ENCODE peak calls at places on chromosomes 3 and 15, in nine cellular contexts. W, L, B, K, Z, D, T, P and V are unnamed samples. For H3K79me2, the result is how much of the 10 kb centered on the place peaks cover.

GRCh38 chr15:80834906-80835305 is 55.7 kb downstream of the CEMIP start:
- DNase-seq in W (no peak), L (no peak), Z (no peak), K (no peak), P (no peak), B (no peak), D (no peak), T (no peak), V (no peak)

GRCh38 chr3:101675709-101676218 is 1.2 kb downstream of the ZBTB11 start:
- DNase-seq in P (peak), T (no peak), K (no peak), B (no peak), W (peak), L (no peak), Z (no peak), D (no peak), V (no peak)

GRCh38 chr3:111936191-111936841 is 42.5 kb upstream of the ABHD10 start:
- DNase-seq in K (peak), Z (peak), D (no peak), T (peak), L (no peak), B (no peak), P (peak), W (no peak), V (no peak)

GRCh38 chr3:179196098-179196497 is 47.9 kb downstream of the PIK3CA start:
- DNase-seq in L (no peak), P (peak), T (no peak), K (peak), W (peak), B (no peak), Z (no peak), D (no peak), V (peak)

GRCh38 chr3:37668431-37668830 is 193.2 kb upstream of the CTDSPL start:
- DNase-seq in B (no peak), Z (no peak), T (no peak), D (no peak), L (no peak), P (no peak), W (no peak), K (peak), V (no peak)

GRCh38 chr3:52455283-52456168 is at the start of gene NISCH:
- DNase-seq in Z (no peak), B (peak), L (peak), P (peak), W (peak), D (peak), K (peak), T (peak), V (peak)

GRCh38 chr3:71875461-71875947 is 90.6 kb upstream of the PROK2 start:
- DNase-seq in P (peak), W (peak), T (peak), B (peak), L (peak), K (peak), D (peak), Z (no peak), V (peak)

GRCh38 chr3:126338796-126339241 is 18.4 kb downstream of the KLF15 start:
- DNase-seq in Z (no peak), P (no peak), T (no peak), K (no peak), W (no peak), D (no peak), L (no peak), B (no peak), V (no peak)

GRCh38 chr15:99103279-99103678 is 1.6 kb upstream of the SYNM start:
- DNase-seq in D (no peak), K (no peak), B (no peak), W (no peak), Z (no peak), L (no peak), P (no peak), T (no peak), V (no peak)

GRCh38 chr15:68318008-68318835 is 40.7 kb downstream of the FEM1B start:
- DNase-seq in K (no peak), D (no peak), L (no peak), Z (no peak), P (no peak), B (no peak), T (no peak), W (no peak), V (no peak)

GRCh38 chr15:99707481-99708270 is 25.6 kb downstream of the LYSMD4 start:
- DNase-seq in D (no peak), W (no peak), T (no peak), Z (no peak), K (peak), B (no peak), L (no peak), P (peak), V (no peak)

GRCh38 chr3:158267015-158267414 is 157.1 kb downstream of the RSRC1 start:
- DNase-seq in D (no peak), L (no peak), P (no peak), Z (no peak), T (no peak), K (no peak), W (no peak), B (no peak), V (no peak)

GRCh38 chr3:194270627-194271458 is 80.3 kb downstream of the CPN2 start:
- DNase-seq in D (peak), P (no peak), K (peak), L (peak), T (peak), Z (peak), B (peak), W (no peak), V (no peak)

GRCh38 chr3:71726106-71726505 is 904 bp upstream of the EIF4E3 start:
- DNase-seq in K (no peak), W (peak), D (no peak), B (no peak), L (no peak), T (no peak), P (no peak), Z (no peak), V (no peak)

GRCh38 chr3:136787226-136787793 is 31.6 kb upstream of the SLC35G2 start:
- DNase-seq in K (peak), D (peak), P (no peak), Z (no peak), B (no peak), T (no peak), W (peak), L (no peak), V (no peak)

GRCh38 chr15:52114256-52114655 is 1.7 kb upstream of the BCL2L10 start:
- DNase-seq in Z (no peak), W (no peak), B (no peak), T (no peak), P (no peak), D (no peak), K (no peak), L (no peak), V (no peak)

GRCh38 chr3:120673116-120673515 is 8.9 kb downstream of the HGD start:
- DNase-seq in D (no peak), B (no peak), P (no peak), W (no peak), K (no peak), T (no peak), Z (no peak), L (no peak), V (no peak)

GRCh38 chr3:124905093-124905492 is 17.9 kb upstream of the ITGB5 start:
- DNase-seq in W (no peak), D (no peak), T (no peak), L (no peak), P (no peak), B (no peak), Z (no peak), K (no peak), V (no peak)

GRCh38 chr15:32029409-32029861 is 880 bp upstream of the CHRNA7 start:
- DNase-seq in D (no peak), P (no peak), T (no peak), L (peak), Z (no peak), K (no peak), W (no peak), B (peak), V (no peak)

GRCh38 chr3:187063286-187064081 is 75.8 kb downstream of the RPL39L start:
- DNase-seq in D (peak), T (no peak), Z (peak), P (peak), W (no peak), K (peak), B (peak), L (no peak), V (no peak)

GRCh38 chr3:196422976-196423781 is 9.0 kb downstream of the UBXN7 start:
- DNase-seq in L (no peak), P (no peak), K (peak), Z (no peak), D (no peak), B (no peak), T (no peak), W (no peak), V (no peak)

GRCh38 chr3:194632983-194633348 is 253 bp downstream of the TMEM44 start:
- DNase-seq in B (peak), Z (no peak), W (no peak), L (no peak), K (peak), T (no peak), D (no peak), P (no peak), V (no peak)

GRCh38 chr3:186413615-186414415 is 51.8 kb upstream of the DGKG start:
- DNase-seq in L (peak), W (no peak), B (peak), D (no peak), P (peak), K (peak), T (no peak), Z (peak), V (peak)

GRCh38 chr15:65326844-65327243 is 22.4 kb downstream of the RNU5B-1 start:
- DNase-seq in W (no peak), Z (no peak), P (no peak), L (no peak), D (no peak), B (no peak), K (no peak), T (no peak), V (no peak)

GRCh38 chr15:89649716-89650115 is 5.6 kb downstream of the KIF7 start:
- DNase-seq in Z (no peak), K (no peak), P (no peak), D (no peak), W (no peak), T (no peak), B (no peak), L (no peak), V (no peak)

GRCh38 chr15:101617390-101617965 is 34.7 kb downstream of the TM2D3 start:
- DNase-seq in T (no peak), P (no peak), L (no peak), W (no peak), Z (no peak), B (no peak), D (no peak), K (no peak), V (no peak)

DNA sequence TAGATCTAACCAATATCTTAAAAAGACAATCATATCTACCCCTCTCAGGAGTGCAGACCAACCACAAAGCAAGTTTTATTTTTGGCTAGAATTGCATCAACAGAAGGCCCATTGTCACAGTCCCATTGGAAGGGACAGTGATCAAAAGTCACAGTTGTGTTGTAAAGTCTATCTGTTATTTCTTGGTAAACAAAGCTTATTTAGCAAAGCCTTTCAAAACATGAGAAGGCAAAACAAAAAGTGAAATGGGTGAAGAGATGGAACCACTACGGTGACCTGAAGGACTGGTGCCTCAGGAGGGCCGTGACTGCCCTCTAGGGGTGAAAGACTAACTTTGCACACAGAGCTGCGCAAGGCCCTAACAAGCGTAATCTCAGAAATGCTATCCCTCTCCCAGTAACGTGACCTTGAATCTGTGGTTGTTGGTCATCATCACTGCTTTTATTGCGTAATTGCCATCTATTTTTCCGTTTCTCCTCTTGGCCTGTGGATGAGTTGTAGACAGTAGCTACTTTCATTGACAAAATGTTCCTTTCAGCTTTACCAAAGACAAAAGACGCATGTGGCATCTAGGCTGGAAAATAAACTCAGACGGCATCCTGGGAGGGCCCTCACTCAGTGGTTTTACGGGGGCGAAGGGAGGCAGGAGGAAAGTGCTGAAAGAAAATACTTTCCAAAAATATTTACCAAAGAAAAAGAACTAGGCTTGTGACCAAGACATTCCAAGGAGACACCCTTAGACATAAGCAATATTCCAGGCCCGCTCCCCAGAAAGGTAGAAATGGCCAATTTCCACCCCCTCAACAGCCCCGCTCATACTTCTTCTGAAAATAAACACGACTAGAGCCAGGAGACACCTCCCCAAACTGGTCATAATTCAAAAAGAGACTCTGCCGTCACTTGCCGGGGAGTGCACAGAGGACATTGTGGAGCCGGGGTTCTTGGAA is 79.4 kb downstream of the FRMD4B start:
- DNase-seq in T (peak), W (peak), Z (peak), P (peak), K (peak), B (peak), D (peak), L (peak), V (no peak)
- H3K79me2 ChIP-seq in T (under half), W (under half), Z (under half), P (under half), K (under half), B (under half), D (under half), L (under half), V (under half)

GRCh38 chr15:57949374-57949938 is 116.1 kb downstream of the ALDH1A2 start:
- DNase-seq in L (no peak), P (no peak), T (no peak), W (no peak), Z (no peak), K (no peak), B (no peak), D (no peak), V (no peak)
- H3K79me2 ChIP-seq in L (under half), P (under half), T (under half), W (under half), Z (under half), K (under half), B (under half), D (under half), V (under half)

GRCh38 chr3:184563569-184563925 is 2.0 kb downstream of the EPHB3 start:
- DNase-seq in L (no peak), Z (no peak), B (peak), W (no peak), P (peak), T (no peak), D (no peak), K (no peak), V (no peak)

GRCh38 chr3:184561329-184562145 is at the start of gene EPHB3:
- DNase-seq in K (peak), L (peak), P (peak), D (peak), T (peak), Z (peak), B (peak), W (peak), V (peak)

GRCh38 chr3:184562146-184562861 is 719 bp downstream of the EPHB3 start:
- DNase-seq in B (peak), K (no peak), W (no peak), D (no peak), P (peak), Z (no peak), L (no peak), T (no peak), V (no peak)

GRCh38 chr3:184563941-184564684 is 2.5 kb downstream of the EPHB3 start:
- DNase-seq in K (no peak), P (no peak), W (no peak), T (no peak), D (no peak), L (no peak), B (no peak), Z (no peak), V (no peak)

DNA sequence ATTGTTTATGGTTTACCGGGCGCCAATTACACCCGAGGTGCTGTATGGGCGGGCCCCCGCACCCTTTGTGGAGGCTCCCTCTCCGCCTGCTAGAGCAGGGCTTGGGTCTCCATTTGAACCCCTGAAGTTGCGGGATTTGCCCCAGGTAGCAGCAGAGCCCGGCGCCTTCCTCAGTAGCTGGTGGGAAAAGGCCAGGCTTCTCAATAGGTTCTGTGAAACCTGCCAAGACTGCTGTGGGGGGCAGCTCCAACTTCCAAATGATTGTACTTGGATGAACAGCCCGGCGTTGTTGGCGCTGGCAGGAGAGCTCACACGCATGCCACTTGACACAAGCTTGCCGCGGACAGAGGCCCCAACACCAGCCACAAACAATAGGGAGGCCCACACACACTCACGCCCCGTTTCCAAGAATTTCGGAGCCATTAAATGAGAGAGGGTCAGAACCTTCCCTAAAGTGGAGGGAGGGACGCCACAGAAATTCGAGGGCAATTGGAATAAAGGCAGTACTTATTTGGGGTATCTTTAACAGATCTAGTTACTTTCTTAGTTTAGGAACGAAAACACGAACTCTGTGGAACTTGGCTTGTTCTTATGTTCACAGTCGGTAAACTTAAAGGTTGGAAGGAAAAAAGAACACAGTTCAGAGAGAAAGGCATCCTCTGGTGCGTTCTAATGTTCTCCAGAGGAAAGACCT is 1.4 kb downstream of the EPHB3 start:
- DNase-seq in W (no peak), D (no peak), Z (no peak), K (peak), L (no peak), T (no peak), B (peak), P (peak), V (no peak)
- H3K79me2 ChIP-seq in W (under half), D (under half), Z (under half), K (under half), L (under half), T (under half), B (half or more), P (half or more), V (under half)

GRCh38 chr3:61936344-61936937 is 375.1 kb downstream of the PTPRG start:
- DNase-seq in T (no peak), P (no peak), L (no peak), B (peak), K (no peak), D (peak), W (peak), Z (no peak), V (no peak)
- H3K79me2 ChIP-seq in T (under half), P (under half), L (under half), B (under half), K (under half), D (under half), W (under half), Z (under half), V (under half)

GRCh38 chr3:130870423-130870822 is 23.5 kb upstream of the ATP2C1 start:
- DNase-seq in B (no peak), D (no peak), Z (no peak), L (no peak), P (no peak), T (no peak), W (no peak), K (no peak), V (no peak)
- H3K79me2 ChIP-seq in B (under half), D (under half), Z (under half), L (under half), P (under half), T (under half), W (under half), K (under half), V (under half)

DNA sequence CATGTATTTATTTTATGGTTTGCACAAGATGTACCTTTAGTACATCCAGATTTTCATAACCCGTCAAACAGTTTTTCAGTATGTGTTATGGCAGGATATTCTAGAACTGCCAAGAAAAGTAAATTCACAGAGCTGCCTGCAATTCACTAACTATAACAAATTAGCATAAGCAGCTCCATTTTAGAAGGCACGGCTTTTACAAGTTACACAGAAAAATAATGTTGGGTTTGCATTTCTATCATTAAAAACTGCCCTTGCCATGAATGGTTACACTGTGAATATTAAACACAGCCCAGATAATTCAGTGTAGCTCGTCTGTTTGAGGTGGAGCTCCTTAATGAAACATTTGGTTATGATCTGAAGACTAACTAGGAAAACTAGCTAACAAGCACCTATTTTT is 94.3 kb upstream of the BHLHE40 start:
- DNase-seq in B (no peak), W (no peak), P (no peak), T (no peak), D (no peak), K (peak), Z (no peak), L (no peak), V (no peak)
- H3K79me2 ChIP-seq in B (under half), W (under half), P (under half), T (under half), D (under half), K (under half), Z (under half), L (under half), V (under half)

GRCh38 chr3:122929576-122930365 is 97.8 kb downstream of the SEMA5B start:
- DNase-seq in L (no peak), Z (no peak), P (no peak), T (no peak), D (no peak), B (no peak), K (no peak), W (no peak), V (no peak)
- H3K79me2 ChIP-seq in L (under half), Z (under half), P (under half), T (under half), D (under half), B (under half), K (under half), W (under half), V (under half)

DNA sequence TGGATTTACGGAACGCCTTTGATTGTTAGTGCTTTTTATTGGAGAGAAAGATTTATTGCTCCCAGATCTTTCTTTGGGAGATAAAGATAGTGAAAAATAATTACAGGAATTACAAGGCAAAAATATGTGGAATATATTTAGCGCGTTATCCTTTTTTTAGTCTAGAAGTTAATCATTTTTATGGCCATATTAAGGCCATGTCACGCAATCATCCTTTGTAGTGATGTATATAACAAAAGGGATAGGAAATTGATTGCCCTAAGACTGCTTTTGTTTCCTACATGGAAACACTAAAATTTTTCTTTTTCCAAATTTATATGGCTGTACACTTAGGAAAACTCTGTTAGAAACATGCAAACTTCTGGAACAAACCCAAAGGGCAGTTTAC is 1.5 kb downstream of the TRPC1 start:
- DNase-seq in P (no peak), T (no peak), Z (no peak), W (no peak), B (no peak), L (no peak), K (no peak), D (no peak), V (no peak)
- H3K79me2 ChIP-seq in P (under half), T (under half), Z (under half), W (under half), B (under half), L (under half), K (under half), D (under half), V (under half)